ENCODE peak calls at places on chromosome 13, in eight cellular contexts. One of them, this sample, is unnamed.
A peak's percentile ranks its signal among the peaks of the same experiment; 100 is the strongest.

GRCh38 chr13:62643007-62643483 is 1227.4 kb upstream of the PCDH20 start:
- DNase-seq in upper lobe of right lung: no peak
- DNase-seq in fibroblast of the aortic adventitia: no peak
- DNase-seq in neural crest cell: no peak
- DNase-seq in activated B cell treated with CpG ODN at 0.5 μM for 24 hours: no peak
- DNase-seq in brain microvascular endothelial cell: peak; percentile 21
- DNase-seq in AG04450: no peak
- DNase-seq in AG09319: no peak
- DNase-seq in this sample: peak; percentile 76

GRCh38 chr13:25869941-25870340 is 181.9 kb downstream of the SHISA2 start:
- DNase-seq in brain microvascular endothelial cell: no peak
- DNase-seq in upper lobe of right lung: no peak
- DNase-seq in AG09319: no peak
- DNase-seq in fibroblast of the aortic adventitia: no peak
- DNase-seq in neural crest cell: no peak
- DNase-seq in AG04450: no peak
- DNase-seq in activated B cell treated with CpG ODN at 0.5 μM for 24 hours: no peak
- DNase-seq in this sample: no peak

GRCh38 chr13:60158321-60158801 is 5.4 kb downstream of the DIAPH3 start:
- DNase-seq in AG04450: no peak
- DNase-seq in fibroblast of the aortic adventitia: no peak
- DNase-seq in AG09319: no peak
- DNase-seq in neural crest cell: no peak
- DNase-seq in activated B cell treated with CpG ODN at 0.5 μM for 24 hours: no peak
- DNase-seq in upper lobe of right lung: no peak
- DNase-seq in brain microvascular endothelial cell: no peak
- DNase-seq in this sample: peak; percentile 93

GRCh38 chr13:26785845-26786630 is 25.5 kb upstream of the GPR12 start:
- DNase-seq in neural crest cell: no peak
- DNase-seq in brain microvascular endothelial cell: no peak
- DNase-seq in upper lobe of right lung: no peak
- DNase-seq in fibroblast of the aortic adventitia: peak; percentile 2
- DNase-seq in AG09319: no peak
- DNase-seq in activated B cell treated with CpG ODN at 0.5 μM for 24 hours: peak; percentile 50
- DNase-seq in AG04450: no peak
- DNase-seq in this sample: no peak

GRCh38 chr13:50026788-50027473 is 11.7 kb downstream of the KCNRG start:
- DNase-seq in upper lobe of right lung: no peak
- DNase-seq in activated B cell treated with CpG ODN at 0.5 μM for 24 hours: no peak
- DNase-seq in brain microvascular endothelial cell: no peak
- DNase-seq in AG09319: no peak
- DNase-seq in AG04450: no peak
- DNase-seq in fibroblast of the aortic adventitia: no peak
- DNase-seq in neural crest cell: no peak
- DNase-seq in this sample: no peak

GRCh38 chr13:108915634-108916497 is 286.5 kb downstream of the MYO16 start:
- DNase-seq in activated B cell treated with CpG ODN at 0.5 μM for 24 hours: peak; percentile 30
- DNase-seq in brain microvascular endothelial cell: peak; percentile 96
- DNase-seq in neural crest cell: peak; percentile 12
- DNase-seq in fibroblast of the aortic adventitia: peak; percentile 96
- DNase-seq in upper lobe of right lung: peak; percentile 90
- DNase-seq in AG09319: peak; percentile 85
- DNase-seq in AG04450: peak; percentile 65
- DNase-seq in this sample: peak; percentile 99

GRCh38 chr13:91017031-91017668 is 330.3 kb upstream of the MIR17HG start:
- DNase-seq in activated B cell treated with CpG ODN at 0.5 μM for 24 hours: no peak
- DNase-seq in neural crest cell: peak; percentile 44
- DNase-seq in AG04450: no peak
- DNase-seq in fibroblast of the aortic adventitia: peak; percentile 3
- DNase-seq in brain microvascular endothelial cell: peak; percentile 23
- DNase-seq in AG09319: no peak
- DNase-seq in upper lobe of right lung: peak; percentile 41
- DNase-seq in this sample: no peak

GRCh38 chr13:83449666-83450395 is 432.4 kb downstream of the SLITRK1 start:
- DNase-seq in upper lobe of right lung: no peak
- DNase-seq in AG09319: peak; percentile 8
- DNase-seq in activated B cell treated with CpG ODN at 0.5 μM for 24 hours: no peak
- DNase-seq in fibroblast of the aortic adventitia: peak; percentile 70
- DNase-seq in brain microvascular endothelial cell: peak; percentile 34
- DNase-seq in neural crest cell: no peak
- DNase-seq in AG04450: peak; percentile 13
- DNase-seq in this sample: no peak

GRCh38 chr13:73141292-73141771 is 82.5 kb downstream of the KLF5 start:
- DNase-seq in fibroblast of the aortic adventitia: peak; percentile 50
- DNase-seq in AG09319: no peak
- DNase-seq in activated B cell treated with CpG ODN at 0.5 μM for 24 hours: no peak
- DNase-seq in upper lobe of right lung: no peak
- DNase-seq in neural crest cell: no peak
- DNase-seq in AG04450: no peak
- DNase-seq in brain microvascular endothelial cell: peak; percentile 11
- DNase-seq in this sample: peak; percentile 78

GRCh38 chr13:61286148-61286745 is 129.4 kb downstream of the PCDH20 start:
- DNase-seq in brain microvascular endothelial cell: no peak
- DNase-seq in AG04450: no peak
- DNase-seq in upper lobe of right lung: no peak
- DNase-seq in fibroblast of the aortic adventitia: no peak
- DNase-seq in activated B cell treated with CpG ODN at 0.5 μM for 24 hours: no peak
- DNase-seq in neural crest cell: no peak
- DNase-seq in AG09319: no peak
- DNase-seq in this sample: peak; percentile 1

GRCh38 chr13:46992383-46992952 is 95.6 kb upstream of the HTR2A start:
- DNase-seq in upper lobe of right lung: no peak
- DNase-seq in activated B cell treated with CpG ODN at 0.5 μM for 24 hours: no peak
- DNase-seq in neural crest cell: no peak
- DNase-seq in AG09319: no peak
- DNase-seq in fibroblast of the aortic adventitia: peak; percentile 11
- DNase-seq in AG04450: no peak
- DNase-seq in brain microvascular endothelial cell: peak; percentile 14
- DNase-seq in this sample: no peak

GRCh38 chr13:74104661-74105275 is 29.4 kb downstream of the KLF12 start:
- DNase-seq in brain microvascular endothelial cell: no peak
- DNase-seq in fibroblast of the aortic adventitia: no peak
- DNase-seq in upper lobe of right lung: no peak
- DNase-seq in AG09319: no peak
- DNase-seq in activated B cell treated with CpG ODN at 0.5 μM for 24 hours: no peak
- DNase-seq in neural crest cell: no peak
- DNase-seq in AG04450: no peak
- DNase-seq in this sample: no peak

GRCh38 chr13:77583551-77583950 is 48.0 kb downstream of the SCEL start:
- DNase-seq in AG04450: no peak
- DNase-seq in activated B cell treated with CpG ODN at 0.5 μM for 24 hours: no peak
- DNase-seq in brain microvascular endothelial cell: no peak
- DNase-seq in fibroblast of the aortic adventitia: no peak
- DNase-seq in AG09319: no peak
- DNase-seq in upper lobe of right lung: no peak
- DNase-seq in neural crest cell: no peak
- DNase-seq in this sample: no peak

GRCh38 chr13:22915442-22916082 is 265.2 kb upstream of the SGCG start:
- DNase-seq in brain microvascular endothelial cell: peak; percentile 18
- DNase-seq in fibroblast of the aortic adventitia: peak; percentile 19
- DNase-seq in neural crest cell: peak; percentile 58
- DNase-seq in AG09319: no peak
- DNase-seq in upper lobe of right lung: peak; percentile 81
- DNase-seq in activated B cell treated with CpG ODN at 0.5 μM for 24 hours: no peak
- DNase-seq in AG04450: no peak
- DNase-seq in this sample: peak; percentile 44

GRCh38 chr13:24671367-24672117 is 8.7 kb upstream of the ATP12A start:
- DNase-seq in AG09319: peak; percentile 57
- DNase-seq in activated B cell treated with CpG ODN at 0.5 μM for 24 hours: no peak
- DNase-seq in AG04450: peak; percentile 61
- DNase-seq in fibroblast of the aortic adventitia: peak; percentile 85
- DNase-seq in neural crest cell: peak; percentile 37
- DNase-seq in brain microvascular endothelial cell: peak; percentile 86
- DNase-seq in upper lobe of right lung: no peak
- DNase-seq in this sample: no peak

GRCh38 chr13:26961890-26962615 is 201.5 kb upstream of the GPR12 start:
- DNase-seq in brain microvascular endothelial cell: no peak
- DNase-seq in AG09319: no peak
- DNase-seq in activated B cell treated with CpG ODN at 0.5 μM for 24 hours: no peak
- DNase-seq in neural crest cell: no peak
- DNase-seq in AG04450: no peak
- DNase-seq in upper lobe of right lung: peak; percentile 88
- DNase-seq in fibroblast of the aortic adventitia: no peak
- DNase-seq in this sample: no peak

GRCh38 chr13:76798037-76798436 is 88.2 kb downstream of the KCTD12 start:
- DNase-seq in upper lobe of right lung: no peak
- DNase-seq in neural crest cell: no peak
- DNase-seq in fibroblast of the aortic adventitia: no peak
- DNase-seq in brain microvascular endothelial cell: no peak
- DNase-seq in activated B cell treated with CpG ODN at 0.5 μM for 24 hours: no peak
- DNase-seq in AG09319: no peak
- DNase-seq in AG04450: no peak
- DNase-seq in this sample: no peak

GRCh38 chr13:79692846-79693245 is 211.9 kb downstream of the NDFIP2 start:
- DNase-seq in neural crest cell: no peak
- DNase-seq in upper lobe of right lung: no peak
- DNase-seq in activated B cell treated with CpG ODN at 0.5 μM for 24 hours: no peak
- DNase-seq in AG09319: peak; percentile 72
- DNase-seq in AG04450: no peak
- DNase-seq in fibroblast of the aortic adventitia: peak; percentile 56
- DNase-seq in brain microvascular endothelial cell: no peak
- DNase-seq in this sample: no peak

GRCh38 chr13:52707375-52707774 is 32.2 kb downstream of the CNMD start:
- DNase-seq in activated B cell treated with CpG ODN at 0.5 μM for 24 hours: no peak
- DNase-seq in brain microvascular endothelial cell: no peak
- DNase-seq in fibroblast of the aortic adventitia: no peak
- DNase-seq in upper lobe of right lung: no peak
- DNase-seq in AG04450: no peak
- DNase-seq in AG09319: no peak
- DNase-seq in neural crest cell: no peak
- DNase-seq in this sample: no peak

GRCh38 chr13:48038763-48039162 is 1.2 kb downstream of the NUDT15 start:
- DNase-seq in fibroblast of the aortic adventitia: no peak
- DNase-seq in neural crest cell: no peak
- DNase-seq in brain microvascular endothelial cell: no peak
- DNase-seq in upper lobe of right lung: no peak
- DNase-seq in AG09319: no peak
- DNase-seq in activated B cell treated with CpG ODN at 0.5 μM for 24 hours: no peak
- DNase-seq in AG04450: no peak
- DNase-seq in this sample: no peak

GRCh38 chr13:98484289-98485219 is 92.4 kb downstream of the STK24 start:
- DNase-seq in activated B cell treated with CpG ODN at 0.5 μM for 24 hours: no peak
- DNase-seq in brain microvascular endothelial cell: peak; percentile 98
- DNase-seq in AG09319: peak; percentile 82
- DNase-seq in fibroblast of the aortic adventitia: peak; percentile 90
- DNase-seq in AG04450: no peak
- DNase-seq in neural crest cell: peak; percentile 26
- DNase-seq in upper lobe of right lung: peak; percentile 87
- DNase-seq in this sample: peak; percentile 99

GRCh38 chr13:56893843-56894242 is 246.9 kb upstream of the PRR20A start:
- DNase-seq in brain microvascular endothelial cell: no peak
- DNase-seq in neural crest cell: no peak
- DNase-seq in upper lobe of right lung: no peak
- DNase-seq in AG04450: no peak
- DNase-seq in activated B cell treated with CpG ODN at 0.5 μM for 24 hours: no peak
- DNase-seq in AG09319: no peak
- DNase-seq in fibroblast of the aortic adventitia: no peak
- DNase-seq in this sample: no peak

GRCh38 chr13:37870895-37871550 is 1.5 kb upstream of the TRPC4 start:
- DNase-seq in upper lobe of right lung: no peak
- DNase-seq in AG09319: peak; percentile 14
- DNase-seq in activated B cell treated with CpG ODN at 0.5 μM for 24 hours: no peak
- DNase-seq in AG04450: no peak
- DNase-seq in brain microvascular endothelial cell: peak; percentile 61
- DNase-seq in neural crest cell: no peak
- DNase-seq in fibroblast of the aortic adventitia: peak; percentile 69
- DNase-seq in this sample: peak; percentile 46

GRCh38 chr13:53343345-53343744 is 314.7 kb downstream of the OLFM4 start:
- DNase-seq in AG09319: no peak
- DNase-seq in fibroblast of the aortic adventitia: no peak
- DNase-seq in activated B cell treated with CpG ODN at 0.5 μM for 24 hours: no peak
- DNase-seq in AG04450: no peak
- DNase-seq in neural crest cell: no peak
- DNase-seq in brain microvascular endothelial cell: no peak
- DNase-seq in upper lobe of right lung: no peak
- DNase-seq in this sample: no peak

GRCh38 chr13:114288157-114288591 is 6.8 kb downstream of the UPF3A start:
- DNase-seq in AG09319: no peak
- DNase-seq in neural crest cell: no peak
- DNase-seq in brain microvascular endothelial cell: no peak
- DNase-seq in activated B cell treated with CpG ODN at 0.5 μM for 24 hours: no peak
- DNase-seq in upper lobe of right lung: no peak
- DNase-seq in fibroblast of the aortic adventitia: no peak
- DNase-seq in AG04450: no peak
- DNase-seq in this sample: no peak

GRCh38 chr13:44679602-44680001 is 103.5 kb upstream of the TSC22D1 start:
- DNase-seq in fibroblast of the aortic adventitia: peak; percentile 47
- DNase-seq in AG09319: no peak
- DNase-seq in neural crest cell: no peak
- DNase-seq in AG04450: no peak
- DNase-seq in upper lobe of right lung: no peak
- DNase-seq in activated B cell treated with CpG ODN at 0.5 μM for 24 hours: no peak
- DNase-seq in brain microvascular endothelial cell: no peak
- DNase-seq in this sample: no peak
- TF ChIP-seq CTCF in fibroblast of the aortic adventitia: no peak
- TF ChIP-seq CTCF in AG09319: no peak
- TF ChIP-seq CTCF in neural crest cell: no peak
- TF ChIP-seq CTCF in AG04450: no peak
- TF ChIP-seq CTCF in upper lobe of right lung: no peak
- TF ChIP-seq CTCF in activated B cell treated with CpG ODN at 0.5 μM for 24 hours: no peak
- TF ChIP-seq CTCF in brain microvascular endothelial cell: no peak
- TF ChIP-seq CTCF in this sample: no peak

GRCh38 chr13:33119022-33119735 is 103.0 kb downstream of the KL start:
- DNase-seq in AG09319: no peak
- DNase-seq in fibroblast of the aortic adventitia: peak; percentile 53
- DNase-seq in brain microvascular endothelial cell: no peak
- DNase-seq in activated B cell treated with CpG ODN at 0.5 μM for 24 hours: no peak
- DNase-seq in upper lobe of right lung: no peak
- DNase-seq in AG04450: no peak
- DNase-seq in neural crest cell: no peak
- DNase-seq in this sample: no peak
- TF ChIP-seq CTCF in AG09319: no peak
- TF ChIP-seq CTCF in fibroblast of the aortic adventitia: no peak
- TF ChIP-seq CTCF in brain microvascular endothelial cell: no peak
- TF ChIP-seq CTCF in activated B cell treated with CpG ODN at 0.5 μM for 24 hours: no peak
- TF ChIP-seq CTCF in upper lobe of right lung: no peak
- TF ChIP-seq CTCF in AG04450: no peak
- TF ChIP-seq CTCF in neural crest cell: no peak
- TF ChIP-seq CTCF in this sample: no peak

GRCh38 chr13:75364131-75364713 is 117.7 kb downstream of the TBC1D4 start:
- DNase-seq in activated B cell treated with CpG ODN at 0.5 μM for 24 hours: no peak
- DNase-seq in neural crest cell: no peak
- DNase-seq in fibroblast of the aortic adventitia: no peak
- DNase-seq in upper lobe of right lung: no peak
- DNase-seq in AG04450: no peak
- DNase-seq in AG09319: no peak
- DNase-seq in brain microvascular endothelial cell: peak; percentile 29
- DNase-seq in this sample: no peak
- TF ChIP-seq CTCF in activated B cell treated with CpG ODN at 0.5 μM for 24 hours: no peak
- TF ChIP-seq CTCF in neural crest cell: no peak
- TF ChIP-seq CTCF in fibroblast of the aortic adventitia: no peak
- TF ChIP-seq CTCF in upper lobe of right lung: no peak
- TF ChIP-seq CTCF in AG04450: no peak
- TF ChIP-seq CTCF in AG09319: no peak
- TF ChIP-seq CTCF in brain microvascular endothelial cell: peak; percentile 26
- TF ChIP-seq CTCF in this sample: no peak

GRCh38 chr13:44438234-44438579 is 64.6 kb downstream of the SERP2 start:
- DNase-seq in neural crest cell: no peak
- DNase-seq in brain microvascular endothelial cell: no peak
- DNase-seq in activated B cell treated with CpG ODN at 0.5 μM for 24 hours: no peak
- DNase-seq in AG04450: no peak
- DNase-seq in AG09319: no peak
- DNase-seq in fibroblast of the aortic adventitia: no peak
- DNase-seq in upper lobe of right lung: no peak
- DNase-seq in this sample: no peak
- TF ChIP-seq CTCF in neural crest cell: no peak
- TF ChIP-seq CTCF in brain microvascular endothelial cell: no peak
- TF ChIP-seq CTCF in activated B cell treated with CpG ODN at 0.5 μM for 24 hours: no peak
- TF ChIP-seq CTCF in AG04450: no peak
- TF ChIP-seq CTCF in AG09319: no peak
- TF ChIP-seq CTCF in fibroblast of the aortic adventitia: no peak
- TF ChIP-seq CTCF in upper lobe of right lung: no peak
- TF ChIP-seq CTCF in this sample: no peak